ENCODE peak calls at places on chromosomes 7 and 10, in four cellular contexts. O, K, I and N are unnamed samples.

GRCh38 chr7:70712942-70713341 is 419.0 kb upstream of the GALNT17 start:
- DNase-seq in O (no peak), K (peak), I (peak), N (peak)

GRCh38 chr10:50624866-50625491 is 1.2 kb upstream of the SGMS1 start:
- DNase-seq in O (peak), K (peak), I (peak), N (peak)

GRCh38 chr10:118342638-118343020 is 505 bp upstream of the FAM204A start:
- DNase-seq in O (no peak), K (no peak), I (no peak), N (peak)

GRCh38 chr7:142957723-142958122 is 4.4 kb downstream of the KEL start:
- DNase-seq in O (no peak), K (no peak), I (no peak), N (no peak)

GRCh38 chr10:52318822-52319464 is 4.9 kb downstream of the DKK1 start:
- DNase-seq in O (peak), K (no peak), I (no peak), N (peak)

GRCh38 chr7:4202954-4203353 is 479.1 kb upstream of the FOXK1 start:
- DNase-seq in O (no peak), K (no peak), I (no peak), N (no peak)

GRCh38 chr10:88913803-88914202 is 33.8 kb downstream of the STAMBPL1 start:
- DNase-seq in O (no peak), K (no peak), I (no peak), N (no peak)

GRCh38 chr7:126529833-126530232 is 722.9 kb downstream of the GRM8 start:
- DNase-seq in O (peak), K (no peak), I (no peak), N (peak)

GRCh38 chr7:3067193-3067592 is 23.5 kb upstream of the CARD11 start:
- DNase-seq in O (no peak), K (no peak), I (no peak), N (no peak)

GRCh38 chr10:30820282-30820991 is 190.9 kb upstream of the LYZL2 start:
- DNase-seq in O (no peak), K (no peak), I (no peak), N (no peak)

GRCh38 chr10:35852721-35853120 is 210.6 kb upstream of the FZD8 start:
- DNase-seq in O (no peak), K (no peak), I (no peak), N (no peak)

GRCh38 chr7:109179601-109180000 is 609.9 kb downstream of the DNAJB9 start:
- DNase-seq in O (peak), K (no peak), I (no peak), N (peak)

GRCh38 chr10:125629758-125630376 is 53.1 kb downstream of the TEX36 start:
- DNase-seq in O (peak), K (no peak), I (no peak), N (peak)

GRCh38 chr10:49740346-49741107 is 21.6 kb downstream of the OGDHL start:
- DNase-seq in O (no peak), K (no peak), I (no peak), N (no peak)

GRCh38 chr10:50538473-50539398 is 85.0 kb downstream of the SGMS1 start:
- DNase-seq in O (peak), K (no peak), I (no peak), N (peak)

GRCh38 chr7:124811341-124811740 is 45.7 kb upstream of the GPR37 start:
- DNase-seq in O (no peak), K (no peak), I (no peak), N (no peak)

GRCh38 chr10:79104264-79104954 is 35.6 kb downstream of the ZMIZ1 start:
- DNase-seq in O (no peak), K (peak), I (no peak), N (no peak)

GRCh38 chr10:69479737-69480412 is 28.6 kb downstream of the TSPAN15 start:
- DNase-seq in O (no peak), K (no peak), I (no peak), N (no peak)

GRCh38 chr10:132817701-132818211 is 31.8 kb upstream of the NKX6-2 start:
- DNase-seq in O (no peak), K (no peak), I (no peak), N (no peak)

GRCh38 chr7:48875300-48875916 is 48.9 kb upstream of the CDC14C start:
- DNase-seq in O (peak), K (no peak), I (peak), N (peak)

GRCh38 chr10:71262027-71262426 is 49.7 kb downstream of the UNC5B start:
- DNase-seq in O (no peak), K (no peak), I (peak), N (no peak)

GRCh38 chr7:50781894-50782293 is 802 bp downstream of the GRB10 start:
- DNase-seq in O (no peak), K (no peak), I (no peak), N (no peak)

GRCh38 chr7:25894902-25895791 is 256.9 kb upstream of the NFE2L3 start:
- DNase-seq in O (peak), K (peak), I (peak), N (peak)

GRCh38 chr7:156515911-156516790 is 124.4 kb upstream of the RNF32 start:
- DNase-seq in O (no peak), K (no peak), I (peak), N (no peak)

GRCh38 chr10:12499587-12499986 is 150.2 kb downstream of the CAMK1D start:
- DNase-seq in O (no peak), K (no peak), I (no peak), N (no peak)

GRCh38 chr7:110875346-110875745 is 215.6 kb upstream of the LRRN3 start:
- DNase-seq in O (no peak), K (no peak), I (no peak), N (no peak)

GRCh38 chr10:6878067-6878412 is 298.0 kb upstream of the PRKCQ start:
- DNase-seq in O (peak), K (no peak), I (no peak), N (peak)

GRCh38 chr7:2123916-2124315 is 108.8 kb downstream of the MAD1L1 start:
- DNase-seq in O (no peak), K (no peak), I (no peak), N (no peak)

GRCh38 chr7:155209920-155210319 is 87.8 kb upstream of the INSIG1 start:
- DNase-seq in O (no peak), K (no peak), I (no peak), N (no peak)

GRCh38 chr7:30661926-30662325 is 20.3 kb downstream of the CRHR2 start:
- DNase-seq in O (no peak), K (no peak), I (no peak), N (no peak)

DNA sequence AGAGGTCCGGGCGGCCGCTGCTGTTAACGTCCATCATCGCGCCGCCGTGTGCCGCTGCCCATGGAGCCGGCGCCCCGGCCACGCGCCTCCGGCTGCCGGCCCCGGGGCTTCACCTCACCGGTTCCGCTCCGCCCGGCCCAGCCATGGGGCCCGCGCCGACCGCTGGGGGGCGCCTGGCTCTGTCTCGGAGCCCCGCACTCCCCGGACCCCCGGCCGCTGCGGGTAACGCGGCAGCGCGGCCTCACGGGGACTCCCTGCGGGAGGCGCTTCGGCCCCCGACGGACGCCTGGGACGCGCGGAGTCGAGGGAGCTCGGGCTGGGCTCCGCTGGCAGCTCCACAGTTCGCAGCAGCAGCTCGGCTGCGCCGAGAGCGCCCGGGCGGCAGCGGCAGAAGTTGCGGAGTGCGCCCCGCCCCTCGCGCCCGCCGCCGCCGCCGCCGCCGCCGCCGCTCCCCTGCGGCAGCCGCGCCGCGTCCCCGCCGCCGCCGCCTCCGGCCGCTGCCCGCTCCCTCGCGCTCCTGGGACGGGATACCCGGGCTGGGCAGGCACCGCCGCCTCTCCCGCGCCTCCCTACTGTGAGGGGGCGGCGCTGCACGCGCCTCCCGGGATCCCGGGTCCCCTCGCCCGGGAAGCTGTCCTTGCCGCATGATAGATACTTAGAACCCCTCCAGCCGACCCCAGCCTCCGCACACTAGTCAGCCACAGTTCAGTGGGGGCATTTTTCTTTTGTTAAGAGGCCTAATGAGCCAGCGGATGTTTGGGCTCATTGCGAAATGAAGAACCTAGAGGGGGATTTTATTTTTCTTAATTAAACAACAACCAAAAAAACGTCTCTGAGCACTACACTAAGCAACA is at the start of gene HTR7:
- DNase-seq in O (peak), K (peak), I (peak), N (peak)
- H3K4me3 ChIP-seq in O (peak), K (peak), I (peak), N (peak)

GRCh38 chr7:78019457-78020130 is 221.0 kb downstream of the PHTF2 start:
- DNase-seq in O (peak), K (peak), I (peak), N (peak)
- TF ChIP-seq CTCF in O (no peak), K (no peak), I (peak), N (peak)

GRCh38 chr10:108901766-108902365 is 1021.4 kb downstream of the XPNPEP1 start:
- DNase-seq in O (no peak), K (no peak), I (no peak), N (no peak)

GRCh38 chr10:108904163-108904878 is 1019.0 kb downstream of the XPNPEP1 start:
- DNase-seq in O (no peak), K (no peak), I (no peak), N (no peak)

GRCh38 chr10:108902491-108903250 is 1020.6 kb downstream of the XPNPEP1 start:
- DNase-seq in O (no peak), K (no peak), I (no peak), N (no peak)

GRCh38 chr10:108905821-108906220 is 1017.5 kb downstream of the XPNPEP1 start:
- DNase-seq in O (no peak), K (no peak), I (no peak), N (no peak)
- H3K4me3 ChIP-seq in O (no peak), K (no peak), I (no peak), N (no peak)

GRCh38 chr10:110151467-110151866 is 55.9 kb upstream of the MXI1 start:
- DNase-seq in O (peak), K (peak), I (peak), N (peak)
- TF ChIP-seq CTCF in O (no peak), K (no peak), I (no peak), N (no peak)

GRCh38 chr10:74388801-74389200 is 237.8 kb downstream of the ADK start:
- DNase-seq in O (no peak), K (no peak), I (no peak), N (peak)
- H3K4me3 ChIP-seq in O (no peak), K (no peak), I (no peak), N (no peak)

GRCh38 chr10:75019360-75019759 is 92.1 kb upstream of the SAMD8 start:
- DNase-seq in O (peak), K (no peak), I (no peak), N (peak)
- TF ChIP-seq CTCF in O (peak), K (no peak), I (peak), N (peak)

GRCh38 chr10:33126742-33127141 is 168.7 kb upstream of the ITGB1 start:
- DNase-seq in O (no peak), K (no peak), I (no peak), N (no peak)

GRCh38 chr10:33123680-33124079 is 165.7 kb upstream of the ITGB1 start:
- DNase-seq in O (no peak), K (no peak), I (no peak), N (no peak)

GRCh38 chr10:33126118-33126517 is 168.1 kb upstream of the ITGB1 start:
- DNase-seq in O (peak), K (no peak), I (no peak), N (peak)

GRCh38 chr10:33127622-33128021 is 169.6 kb upstream of the ITGB1 start:
- DNase-seq in O (no peak), K (no peak), I (no peak), N (no peak)

DNA sequence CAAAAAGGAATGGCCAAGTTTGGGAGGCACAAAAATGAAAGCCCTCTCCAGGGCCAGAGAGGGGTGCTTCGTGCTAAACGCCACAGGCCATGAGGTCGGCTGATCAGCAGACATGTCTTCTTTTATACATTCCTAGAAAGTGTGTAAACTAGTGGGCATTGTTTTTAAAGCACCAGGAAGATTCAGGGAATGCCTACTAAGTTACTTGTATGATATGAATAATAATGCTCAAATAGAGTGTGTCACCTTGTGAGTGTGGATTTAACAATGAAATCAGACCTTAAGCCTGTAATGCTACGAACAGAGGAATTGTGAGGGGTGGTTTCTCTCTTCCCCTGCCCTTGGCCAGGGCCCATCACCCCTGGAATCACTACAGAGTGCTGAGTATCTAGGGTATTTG is 167.5 kb upstream of the ITGB1 start:
- DNase-seq in O (no peak), K (no peak), I (no peak), N (peak)
- H3K4me3 ChIP-seq in O (no peak), K (no peak), I (no peak), N (no peak)

GRCh38 chr7:107383203-107383602 is 86.7 kb upstream of the GPR22 start:
- DNase-seq in O (no peak), K (no peak), I (no peak), N (no peak)

GRCh38 chr7:107386543-107386900 is 83.3 kb upstream of the GPR22 start:
- DNase-seq in O (no peak), K (no peak), I (no peak), N (no peak)

GRCh38 chr7:107387077-107387476 is 82.8 kb upstream of the GPR22 start:
- DNase-seq in O (no peak), K (no peak), I (no peak), N (no peak)

GRCh38 chr7:107381453-107381852 is 88.4 kb upstream of the GPR22 start:
- DNase-seq in O (no peak), K (no peak), I (no peak), N (no peak)

GRCh38 chr7:107384025-107384424 is 85.8 kb upstream of the GPR22 start:
- DNase-seq in O (no peak), K (no peak), I (no peak), N (no peak)
- TF ChIP-seq CTCF in O (no peak), K (no peak), I (no peak), N (no peak)

GRCh38 chr7:101944611-101945010 is 127.2 kb downstream of the CUX1 start:
- DNase-seq in O (no peak), K (no peak), I (no peak), N (no peak)
- H3K4me3 ChIP-seq in O (no peak), K (no peak), I (no peak), N (no peak)

DNA sequence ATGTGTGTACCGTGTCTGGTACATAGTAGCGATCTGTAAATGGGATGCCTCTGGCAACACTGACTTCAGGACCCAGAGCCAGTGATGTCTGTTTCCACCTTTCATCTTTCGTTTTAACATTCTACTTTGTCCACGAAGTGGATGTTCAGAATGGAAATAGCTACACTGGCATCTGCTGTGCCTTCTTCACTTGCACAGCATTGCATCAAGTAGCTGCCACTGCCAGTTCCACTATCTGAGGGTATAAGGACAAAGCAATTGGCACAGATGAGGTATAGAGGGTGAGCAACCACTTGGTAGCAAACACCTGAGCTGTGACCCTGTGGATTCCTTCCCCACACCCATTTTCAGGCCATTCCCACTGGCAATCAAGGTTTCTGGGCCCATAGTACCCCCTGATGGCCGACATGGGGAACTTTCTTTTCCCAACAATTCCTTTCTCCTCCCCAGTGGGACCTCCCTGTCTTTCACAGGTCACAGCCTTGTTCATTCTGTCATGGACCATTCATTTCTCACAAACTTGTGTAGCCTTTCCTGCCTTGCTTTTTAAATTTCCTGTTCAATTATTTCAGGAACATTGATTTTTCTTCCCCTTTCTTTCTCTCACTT is 4.0 kb downstream of the ITGA8 start:
- DNase-seq in O (no peak), K (no peak), I (no peak), N (peak)
- TF ChIP-seq CTCF in O (peak), K (no peak), I (peak), N (peak)